ENCODE peak calls at places on chromosomes 5 and 9, in five cellular contexts. One of them, this sample, is unnamed.

GRCh38 chr9:91042541-91042940 is 240.9 kb downstream of the SYK start:
- DNase-seq in A549: no peak
- DNase-seq in LNCaP clone FGC: no peak
- DNase-seq in fibroblast of lung: no peak
- DNase-seq in AG09309: no peak
- DNase-seq in this sample: no peak

GRCh38 chr5:157026789-157027424 is 32.0 kb downstream of the HAVCR1 start:
- DNase-seq in A549: peak; percentile 44
- DNase-seq in LNCaP clone FGC: peak; percentile 62
- DNase-seq in fibroblast of lung: no peak
- DNase-seq in AG09309: no peak
- DNase-seq in this sample: no peak

GRCh38 chr9:105254226-105254625 is 9.8 kb downstream of the SLC44A1 start:
- DNase-seq in A549: no peak
- DNase-seq in LNCaP clone FGC: no peak
- DNase-seq in fibroblast of lung: no peak
- DNase-seq in AG09309: no peak
- DNase-seq in this sample: no peak

GRCh38 chr9:23683476-23684095 is 142.5 kb downstream of the ELAVL2 start:
- DNase-seq in A549: no peak
- DNase-seq in LNCaP clone FGC: no peak
- DNase-seq in fibroblast of lung: no peak
- DNase-seq in AG09309: no peak
- DNase-seq in this sample: no peak

GRCh38 chr9:121529237-121529987 is 29.8 kb upstream of the GGTA1 start:
- DNase-seq in A549: no peak
- DNase-seq in LNCaP clone FGC: no peak
- DNase-seq in fibroblast of lung: peak; percentile 97
- DNase-seq in AG09309: peak; percentile 94
- DNase-seq in this sample: peak; percentile 82

GRCh38 chr5:63055421-63055820 is 476.8 kb downstream of the LRRC70 start:
- DNase-seq in A549: no peak
- DNase-seq in LNCaP clone FGC: no peak
- DNase-seq in fibroblast of lung: no peak
- DNase-seq in AG09309: no peak
- DNase-seq in this sample: no peak

GRCh38 chr9:103397868-103398600 is 402.9 kb downstream of the CYLC2 start:
- DNase-seq in A549: peak; percentile 21
- DNase-seq in LNCaP clone FGC: peak; percentile 54
- DNase-seq in fibroblast of lung: no peak
- DNase-seq in AG09309: no peak
- DNase-seq in this sample: peak; percentile 11

GRCh38 chr9:132647355-132647754 is 22.4 kb downstream of the DDX31 start:
- DNase-seq in A549: no peak
- DNase-seq in LNCaP clone FGC: no peak
- DNase-seq in fibroblast of lung: peak; percentile 99
- DNase-seq in AG09309: peak; percentile 98
- DNase-seq in this sample: peak; percentile 99

GRCh38 chr9:71490810-71491209 is 277.5 kb downstream of the CEMIP2 start:
- DNase-seq in A549: peak; percentile 6
- DNase-seq in LNCaP clone FGC: no peak
- DNase-seq in fibroblast of lung: no peak
- DNase-seq in AG09309: no peak
- DNase-seq in this sample: peak; percentile 3

GRCh38 chr5:158212915-158213314 is 354.0 kb upstream of the CLINT1 start:
- DNase-seq in A549: peak; percentile 8
- DNase-seq in LNCaP clone FGC: no peak
- DNase-seq in fibroblast of lung: no peak
- DNase-seq in AG09309: no peak
- DNase-seq in this sample: no peak

GRCh38 chr9:11402621-11403020 is 789.8 kb upstream of the PTPRD start:
- DNase-seq in A549: no peak
- DNase-seq in LNCaP clone FGC: no peak
- DNase-seq in fibroblast of lung: no peak
- DNase-seq in AG09309: no peak
- DNase-seq in this sample: no peak

GRCh38 chr5:154038241-154038603 is 488 bp downstream of the FAM114A2 start:
- DNase-seq in A549: peak; percentile 38
- DNase-seq in LNCaP clone FGC: no peak
- DNase-seq in fibroblast of lung: no peak
- DNase-seq in AG09309: no peak
- DNase-seq in this sample: peak; percentile 46

GRCh38 chr9:93655621-93656425 is 79.4 kb downstream of the PHF2 start:
- DNase-seq in A549: no peak
- DNase-seq in LNCaP clone FGC: no peak
- DNase-seq in fibroblast of lung: no peak
- DNase-seq in AG09309: no peak
- DNase-seq in this sample: no peak

GRCh38 chr5:149583394-149583793 is 2.1 kb downstream of the ARHGEF37 start:
- DNase-seq in A549: no peak
- DNase-seq in LNCaP clone FGC: peak; percentile 93
- DNase-seq in fibroblast of lung: peak; percentile 62
- DNase-seq in AG09309: no peak
- DNase-seq in this sample: no peak

GRCh38 chr5:31334061-31334700 is 140.7 kb downstream of the CDH6 start:
- DNase-seq in A549: no peak
- DNase-seq in LNCaP clone FGC: no peak
- DNase-seq in fibroblast of lung: no peak
- DNase-seq in AG09309: no peak
- DNase-seq in this sample: no peak

GRCh38 chr5:172716796-172717313 is 54.1 kb downstream of the DUSP1 start:
- DNase-seq in A549: peak; percentile 75
- DNase-seq in LNCaP clone FGC: peak; percentile 17
- DNase-seq in fibroblast of lung: peak; percentile 83
- DNase-seq in AG09309: no peak
- DNase-seq in this sample: peak; percentile 84

GRCh38 chr9:132141948-132142594 is 19.8 kb upstream of the NTNG2 start:
- DNase-seq in A549: peak; percentile 54
- DNase-seq in LNCaP clone FGC: no peak
- DNase-seq in fibroblast of lung: no peak
- DNase-seq in AG09309: no peak
- DNase-seq in this sample: no peak

GRCh38 chr5:57338068-57338848 is 144.4 kb downstream of the ACTBL2 start:
- DNase-seq in A549: peak; percentile 25
- DNase-seq in LNCaP clone FGC: peak; percentile 53
- DNase-seq in fibroblast of lung: no peak
- DNase-seq in AG09309: no peak
- DNase-seq in this sample: peak; percentile 68

GRCh38 chr5:176887252-176887849 is 11.8 kb downstream of the HK3 start:
- DNase-seq in A549: no peak
- DNase-seq in LNCaP clone FGC: no peak
- DNase-seq in fibroblast of lung: no peak
- DNase-seq in AG09309: no peak
- DNase-seq in this sample: no peak

GRCh38 chr9:2022560-2022959 is 7.4 kb downstream of the SMARCA2 start:
- DNase-seq in A549: no peak
- DNase-seq in LNCaP clone FGC: peak; percentile 67
- DNase-seq in fibroblast of lung: no peak
- DNase-seq in AG09309: no peak
- DNase-seq in this sample: peak; percentile 25

GRCh38 chr9:83166369-83166768 is 103.4 kb upstream of the RASEF start:
- DNase-seq in A549: no peak
- DNase-seq in LNCaP clone FGC: peak; percentile 72
- DNase-seq in fibroblast of lung: no peak
- DNase-seq in AG09309: no peak
- DNase-seq in this sample: no peak

GRCh38 chr9:88577736-88578485 is 42.9 kb downstream of the NXNL2 start:
- DNase-seq in A549: no peak
- DNase-seq in LNCaP clone FGC: no peak
- DNase-seq in fibroblast of lung: no peak
- DNase-seq in AG09309: no peak
- DNase-seq in this sample: no peak
- H3K4me3 ChIP-seq in A549: peak overlapping the region; percentile 20
- H3K4me3 ChIP-seq in LNCaP clone FGC: no peak overlapping the region
- H3K4me3 ChIP-seq in fibroblast of lung: no peak overlapping the region
- H3K4me3 ChIP-seq in AG09309: no peak overlapping the region
- H3K4me3 ChIP-seq in this sample: no peak overlapping the region

DNA sequence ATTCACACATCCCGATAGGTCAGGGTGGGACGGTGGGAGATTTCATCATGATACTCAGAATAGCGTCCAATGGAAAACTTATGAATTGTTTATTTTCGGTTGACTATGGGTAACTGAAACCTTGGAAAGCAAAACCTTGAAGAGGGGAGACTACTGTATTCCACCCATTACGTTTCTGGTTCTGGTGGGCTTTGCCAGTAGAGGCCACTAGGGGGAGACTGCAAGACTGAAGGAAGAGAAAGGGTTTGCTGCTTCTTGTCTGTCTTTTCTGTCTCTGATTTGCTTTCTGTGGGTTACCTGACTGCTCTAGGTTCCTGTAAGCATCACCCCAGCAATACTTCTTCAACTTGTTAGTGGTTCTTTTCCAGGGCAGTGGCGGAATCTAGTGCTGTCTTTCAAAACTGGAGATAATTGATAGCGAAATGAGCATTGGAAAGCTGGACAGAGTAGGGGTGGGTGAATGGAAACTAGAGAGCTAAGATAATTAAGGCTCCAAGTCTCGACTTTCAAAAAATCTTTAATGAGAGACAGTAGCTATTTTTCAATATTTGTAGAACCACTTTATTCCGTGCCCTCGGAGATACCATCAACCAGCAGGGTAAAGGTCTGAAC is 27.0 kb downstream of the GRIN3A start:
- DNase-seq in A549: peak; percentile 23
- DNase-seq in LNCaP clone FGC: no peak
- DNase-seq in fibroblast of lung: no peak
- DNase-seq in AG09309: no peak
- DNase-seq in this sample: peak; percentile 3
- TF ChIP-seq CTCF in A549: peak; percentile 44
- TF ChIP-seq CTCF in LNCaP clone FGC: peak; percentile 64
- TF ChIP-seq CTCF in fibroblast of lung: peak; percentile 41
- TF ChIP-seq CTCF in AG09309: peak; percentile 53
- TF ChIP-seq CTCF in this sample: peak; percentile 63

GRCh38 chr9:36489453-36489852 is 83.2 kb upstream of the MELK start:
- DNase-seq in A549: no peak
- DNase-seq in LNCaP clone FGC: no peak
- DNase-seq in fibroblast of lung: no peak
- DNase-seq in AG09309: no peak
- DNase-seq in this sample: no peak
- H3K4me3 ChIP-seq in A549: no peak overlapping the region
- H3K4me3 ChIP-seq in LNCaP clone FGC: no peak overlapping the region
- H3K4me3 ChIP-seq in fibroblast of lung: no peak overlapping the region
- H3K4me3 ChIP-seq in AG09309: no peak overlapping the region
- H3K4me3 ChIP-seq in this sample: no peak overlapping the region

GRCh38 chr5:141383345-141383744 is 803 bp downstream of the PCDHGA7 start:
- DNase-seq in A549: peak; percentile 20
- DNase-seq in LNCaP clone FGC: no peak
- DNase-seq in fibroblast of lung: no peak
- DNase-seq in AG09309: no peak
- DNase-seq in this sample: no peak

GRCh38 chr5:141384471-141385267 is 2.1 kb downstream of the PCDHGA7 start:
- DNase-seq in A549: no peak
- DNase-seq in LNCaP clone FGC: no peak
- DNase-seq in fibroblast of lung: no peak
- DNase-seq in AG09309: no peak
- DNase-seq in this sample: no peak

GRCh38 chr5:141388661-141389060 is 1.2 kb downstream of the PCDHGB4 start:
- DNase-seq in A549: no peak
- DNase-seq in LNCaP clone FGC: no peak
- DNase-seq in fibroblast of lung: no peak
- DNase-seq in AG09309: no peak
- DNase-seq in this sample: no peak

DNA sequence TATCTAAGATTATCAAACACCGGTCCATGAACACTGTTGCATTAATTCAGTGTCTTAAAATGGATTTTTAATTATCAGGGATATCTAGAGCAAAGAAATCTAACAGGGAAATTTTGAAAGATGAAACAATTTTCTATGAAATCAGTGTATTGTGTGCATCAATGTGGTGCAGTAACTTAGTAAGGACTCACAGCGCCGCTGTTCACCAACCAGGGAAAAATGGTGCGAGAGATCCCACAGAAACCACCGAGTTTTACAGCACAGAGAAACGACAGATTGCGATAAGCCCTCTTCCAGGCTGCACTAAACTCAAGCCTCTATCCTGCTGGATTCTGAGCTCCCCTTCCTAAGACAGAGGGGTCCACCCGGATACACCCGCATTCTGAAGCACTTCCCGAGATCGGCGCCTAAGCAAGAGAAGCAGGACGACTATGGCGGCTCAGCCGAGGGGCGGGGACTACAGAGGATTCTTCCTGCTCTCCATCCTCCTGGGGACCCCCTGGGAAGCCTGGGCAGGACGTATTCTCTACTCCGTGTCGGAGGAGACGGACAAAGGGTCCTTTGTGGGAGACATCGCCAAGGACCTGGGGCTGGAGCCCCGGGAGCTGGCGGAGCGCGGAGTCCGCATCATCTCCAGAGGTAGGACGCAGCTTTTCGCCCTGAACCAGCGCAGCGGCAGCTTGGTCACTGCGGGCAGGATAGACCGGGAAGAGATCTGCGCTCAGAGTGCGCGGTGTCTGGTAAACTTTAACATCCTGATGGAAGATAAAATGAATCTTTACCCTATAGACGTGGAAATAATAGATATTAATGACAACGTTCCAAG is at the start of gene PCDHGA7:
- DNase-seq in A549: peak; percentile 78
- DNase-seq in LNCaP clone FGC: no peak
- DNase-seq in fibroblast of lung: peak; percentile 54
- DNase-seq in AG09309: no peak
- DNase-seq in this sample: peak; percentile 54
- TF ChIP-seq CTCF in A549: peak; percentile 80
- TF ChIP-seq CTCF in LNCaP clone FGC: peak; percentile 57
- TF ChIP-seq CTCF in fibroblast of lung: peak; percentile 51
- TF ChIP-seq CTCF in AG09309: peak; percentile 62
- TF ChIP-seq CTCF in this sample: peak; percentile 68

DNA sequence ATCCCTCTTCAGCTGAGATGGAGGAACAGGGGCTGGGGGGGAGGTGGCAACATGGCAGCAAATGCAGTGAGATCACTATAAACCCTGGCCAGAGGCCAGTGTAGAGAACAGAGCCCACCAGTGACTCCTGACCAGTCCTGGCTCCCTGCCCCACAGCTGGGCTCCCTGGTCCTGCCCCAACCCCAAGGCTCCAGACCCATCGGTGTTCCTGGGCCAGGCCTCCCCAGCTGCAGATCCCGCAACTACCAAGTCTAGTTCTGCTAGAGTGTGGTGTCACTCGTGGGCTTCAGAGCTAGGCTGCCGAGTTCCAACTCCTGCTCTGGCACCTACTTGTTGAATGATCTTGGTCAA is 16.8 kb downstream of the AKNA start:
- DNase-seq in A549: no peak
- DNase-seq in LNCaP clone FGC: no peak
- DNase-seq in fibroblast of lung: no peak
- DNase-seq in AG09309: no peak
- DNase-seq in this sample: no peak
- H3K4me3 ChIP-seq in A549: no peak overlapping the region
- H3K4me3 ChIP-seq in LNCaP clone FGC: no peak overlapping the region
- H3K4me3 ChIP-seq in fibroblast of lung: no peak overlapping the region
- H3K4me3 ChIP-seq in AG09309: no peak overlapping the region
- H3K4me3 ChIP-seq in this sample: no peak overlapping the region